ENCODE peak calls at places on chromosomes 4 and X, in seven cellular contexts. Y is GM23248, I is neural progenitor cell, D is GM12878, W is mammary epithelial cell, N is GM23338, J is HCT116. M is an unnamed sample.

GRCh38 chr4:56326363-56326762 is 60.9 kb downstream of the AASDH start:
- DNase-seq in W (peak), I (no peak), N (no peak), D (no peak), Y (no peak), J (no peak), M (no peak)

GRCh38 chr4:176342384-176342783 is 22.6 kb downstream of the SPCS3 start:
- DNase-seq in Y (no peak), W (no peak), J (no peak), N (no peak), I (no peak), D (no peak), M (no peak)

GRCh38 chr4:105546086-105546485 is 6.3 kb upstream of the ARHGEF38 start:
- DNase-seq in J (no peak), W (no peak), Y (no peak), D (no peak), N (no peak), I (no peak), M (no peak)

GRCh38 chr4:122803788-122804208 is 22.8 kb upstream of the FGF2 start:
- DNase-seq in W (no peak), D (no peak), N (no peak), J (no peak), Y (no peak), I (no peak), M (no peak)

GRCh38 chrX:95764972-95765451 is 919.6 kb upstream of the DIAPH2 start:
- DNase-seq in J (no peak), W (peak), Y (peak), D (no peak), I (peak), N (peak), M (no peak)

GRCh38 chrX:55011294-55011693 is 11.1 kb downstream of the APEX2 start:
- DNase-seq in N (no peak), W (no peak), I (no peak), Y (peak), D (no peak), J (no peak), M (no peak)

GRCh38 chr4:3642806-3643517 is 110.7 kb upstream of the LRPAP1 start:
- DNase-seq in I (no peak), W (no peak), N (no peak), D (no peak), Y (no peak), J (no peak), M (no peak)

GRCh38 chr4:159006202-159006601 is 96.7 kb upstream of the RAPGEF2 start:
- DNase-seq in N (peak), J (peak), W (peak), Y (peak), D (no peak), I (no peak), M (no peak)

GRCh38 chrX:38985375-38985774 is 184.1 kb downstream of the MID1IP1 start:
- DNase-seq in I (no peak), D (no peak), N (peak), J (no peak), W (no peak), Y (peak), M (no peak)

GRCh38 chr4:108834167-108834566 is 71.3 kb upstream of the ETNPPL start:
- DNase-seq in Y (peak), D (no peak), W (peak), J (no peak), I (no peak), N (no peak), M (peak)

GRCh38 chrX:105564536-105564935 is 257.8 kb upstream of the NRK start:
- DNase-seq in J (no peak), N (no peak), I (no peak), W (peak), Y (no peak), D (no peak), M (no peak)

GRCh38 chrX:154082396-154083133 is 15.0 kb downstream of the MECP2 start:
- DNase-seq in D (no peak), W (peak), J (no peak), N (no peak), I (no peak), Y (peak), M (no peak)

GRCh38 chr4:168639914-168640313 is 143.1 kb downstream of the PALLD start:
- DNase-seq in D (no peak), J (no peak), I (no peak), Y (no peak), W (no peak), N (no peak), M (no peak)

GRCh38 chr4:55321707-55322264 is 24.3 kb upstream of the SRD5A3 start:
- DNase-seq in D (peak), W (peak), N (peak), I (peak), J (peak), Y (peak), M (peak)

GRCh38 chrX:134649770-134650169 is 8.5 kb downstream of the PLAC1 start:
- DNase-seq in Y (no peak), J (no peak), D (no peak), N (no peak), W (no peak), I (no peak), M (no peak)

GRCh38 chr4:82798168-82799005 is at the start of gene SCD5:
- DNase-seq in W (peak), N (peak), Y (peak), D (no peak), I (peak), J (peak), M (no peak)

GRCh38 chr4:82864336-82865001 is 26.5 kb downstream of the SEC31A start:
- DNase-seq in W (no peak), J (no peak), I (no peak), Y (peak), N (no peak), D (no peak), M (no peak)

GRCh38 chr4:11929080-11929479 is 500.4 kb upstream of the HS3ST1 start:
- DNase-seq in W (no peak), Y (no peak), I (no peak), D (no peak), N (no peak), J (no peak), M (no peak)

GRCh38 chr4:42655921-42656735 is 777 bp downstream of the ATP8A1 start:
- DNase-seq in N (peak), D (no peak), W (no peak), I (peak), J (no peak), Y (peak), M (no peak)

GRCh38 chrX:97609357-97609756 is 725.6 kb downstream of the RPA4 start:
- DNase-seq in J (no peak), I (no peak), D (no peak), Y (no peak), N (no peak), W (no peak), M (no peak)

GRCh38 chrX:9928083-9928482 is 39.1 kb upstream of the CLDN34 start:
- DNase-seq in W (no peak), J (no peak), Y (no peak), N (peak), D (no peak), I (peak), M (no peak)

GRCh38 chr4:184756399-184756798 is 22.5 kb upstream of the CENPU start:
- DNase-seq in Y (peak), J (no peak), I (no peak), D (no peak), N (no peak), W (peak), M (no peak)

GRCh38 chr4:176238157-176238608 is 30.8 kb downstream of the ASB5 start:
- DNase-seq in I (no peak), J (no peak), Y (peak), D (no peak), N (no peak), W (no peak), M (no peak)

GRCh38 chrX:23341452-23341851 is 6.8 kb downstream of the PTCHD1 start:
- DNase-seq in W (no peak), Y (no peak), D (no peak), I (peak), J (no peak), N (no peak), M (no peak)

GRCh38 chr4:163048447-163048846 is 118.2 kb downstream of the NAF1 start:
- DNase-seq in J (peak), N (peak), D (no peak), W (peak), Y (peak), I (peak), M (no peak)

GRCh38 chrX:153624196-153625091 is 22.6 kb upstream of the DUSP9 start:
- DNase-seq in Y (no peak), I (no peak), D (no peak), W (no peak), N (no peak), J (no peak), M (no peak)

GRCh38 chrX:11954196-11954595 is 184.1 kb upstream of the FRMPD4 start:
- DNase-seq in N (no peak), J (no peak), W (no peak), Y (no peak), D (no peak), I (no peak), M (no peak)

GRCh38 chr4:141099326-141099725 is 33.9 kb downstream of the RNF150 start:
- DNase-seq in W (no peak), N (no peak), J (no peak), Y (peak), I (no peak), D (no peak), M (no peak)

DNA sequence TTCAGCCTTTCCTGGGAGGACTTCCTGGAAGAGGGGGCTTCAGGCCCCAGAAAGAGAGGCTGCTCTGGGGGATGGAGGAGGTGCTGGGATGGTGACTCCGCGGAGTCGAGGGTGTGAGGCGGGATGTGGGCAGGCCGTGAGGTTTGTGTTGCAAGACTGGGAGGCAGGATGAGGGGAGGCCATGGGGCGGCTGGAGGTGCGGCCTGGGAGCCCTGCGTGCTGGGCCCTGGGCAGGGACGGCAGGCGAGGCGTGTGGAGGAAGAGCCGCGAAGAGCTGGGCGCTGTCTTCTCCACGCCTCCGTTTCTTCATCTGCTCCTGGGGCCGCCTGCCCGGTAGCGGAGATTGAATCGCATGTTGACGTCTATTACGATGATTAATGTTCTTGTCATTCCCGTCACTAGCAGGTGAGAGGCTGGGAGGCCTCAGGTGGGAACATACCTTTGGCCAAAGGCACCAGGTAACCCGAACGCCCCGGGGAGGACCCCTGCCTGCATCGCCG is 854 bp upstream of the FGFRL1 start:
- DNase-seq in Y (peak), N (peak), J (peak), W (peak), I (peak), D (no peak), M (peak)
- TF ChIP-seq EZH2 in Y (no peak), N (no peak), J (no peak), W (no peak), I (peak), D (no peak), M (no peak)

DNA sequence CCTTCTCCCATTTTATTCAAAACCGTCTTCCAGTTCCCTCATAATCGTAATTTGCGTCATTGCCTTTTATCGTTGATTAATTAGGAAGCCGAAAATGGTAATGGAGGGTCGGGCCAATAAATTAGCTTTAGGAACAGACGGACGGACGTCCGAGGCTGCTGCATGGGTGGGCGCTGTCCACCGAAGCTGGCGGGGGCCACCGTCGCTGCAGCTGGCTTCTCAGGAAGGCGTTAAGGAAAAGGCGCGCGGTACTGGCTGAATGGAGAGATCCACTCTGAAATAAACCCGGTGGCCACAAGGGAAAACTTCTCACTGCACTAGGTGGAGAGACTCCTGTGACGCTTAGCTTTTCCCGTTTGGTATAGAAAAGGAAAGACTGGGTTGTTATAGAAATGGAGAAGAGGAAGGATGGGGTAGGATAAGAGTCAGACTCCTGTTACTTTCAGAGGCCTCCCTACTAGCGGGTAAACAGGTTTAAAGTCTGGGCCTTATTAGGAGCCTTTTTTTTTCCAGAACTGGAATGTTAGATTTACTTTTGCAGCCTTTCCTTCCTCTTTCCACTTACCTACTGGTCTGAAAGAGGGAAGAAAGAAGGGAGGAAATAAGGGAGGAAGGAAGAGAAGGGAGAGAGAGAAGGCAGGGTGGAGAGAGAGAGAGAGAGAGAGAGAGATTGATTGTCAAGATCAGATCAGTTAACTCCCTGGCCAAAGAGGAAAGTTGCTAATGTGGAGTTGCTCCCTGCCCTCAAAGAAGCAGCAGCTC is 11.3 kb upstream of the PRDM8 start:
- DNase-seq in D (no peak), Y (peak), J (no peak), I (peak), W (no peak), N (peak), M (no peak)
- TF ChIP-seq EZH2 in D (no peak), Y (no peak), J (no peak), I (peak), W (no peak), N (peak), M (no peak)

GRCh38 chr4:186108391-186108790 is 3.9 kb downstream of the FAM149A start:
- DNase-seq in D (no peak), W (no peak), N (no peak), J (no peak), I (peak), Y (no peak), M (no peak)

GRCh38 chr4:186102931-186103330 is 1.6 kb upstream of the FAM149A start:
- DNase-seq in J (no peak), N (no peak), I (no peak), Y (no peak), W (no peak), D (no peak), M (no peak)

GRCh38 chr4:186105721-186106335 is 1.3 kb downstream of the FAM149A start:
- DNase-seq in J (no peak), N (peak), Y (no peak), D (no peak), I (peak), W (no peak), M (no peak)

GRCh38 chr4:186104114-186104894 is at the start of gene FAM149A:
- DNase-seq in D (no peak), N (peak), Y (peak), I (peak), J (peak), W (peak), M (no peak)

DNA sequence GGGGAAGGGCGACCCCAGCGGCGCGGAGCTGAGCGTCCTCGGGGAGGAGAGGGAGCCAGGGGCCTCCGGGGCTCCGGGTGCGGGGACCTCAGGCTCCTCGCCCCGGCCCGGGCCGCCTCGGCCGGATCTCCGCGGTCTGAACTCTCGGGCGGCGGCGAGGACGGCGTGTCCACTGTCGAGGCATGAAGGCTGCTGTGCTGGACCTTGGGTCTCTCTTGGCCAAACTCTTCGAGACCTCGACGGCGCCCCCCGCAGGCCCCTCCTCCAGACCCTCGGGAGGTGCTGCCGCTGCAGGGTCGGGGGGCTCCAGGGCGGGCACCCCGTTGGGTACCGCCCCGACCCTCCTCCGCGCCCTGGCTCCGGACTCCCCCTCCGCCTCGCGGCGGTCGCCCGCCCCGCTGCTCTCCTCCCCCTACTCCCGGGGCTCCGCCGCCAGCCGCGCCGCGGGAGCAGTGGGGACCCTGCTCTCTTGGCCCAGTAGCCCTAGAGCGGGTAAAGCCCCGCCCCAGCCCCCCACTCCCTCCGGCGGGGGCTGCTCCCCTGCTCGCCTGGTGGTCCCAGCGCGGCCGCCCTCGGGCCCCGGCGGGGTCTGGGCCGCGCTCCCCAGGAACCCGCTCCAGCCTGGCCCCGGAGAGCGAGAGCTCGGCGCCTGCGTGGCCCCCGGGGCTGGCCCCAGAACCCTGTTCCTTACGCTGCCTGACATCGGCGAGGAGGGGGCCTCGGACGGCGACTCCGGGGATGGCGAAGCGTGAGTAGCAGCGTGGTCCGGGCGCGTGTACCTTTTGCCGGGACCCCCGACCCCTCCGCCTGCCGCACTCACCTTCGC is 604 bp downstream of the FAM149A start:
- DNase-seq in W (no peak), I (peak), Y (peak), J (no peak), N (peak), D (no peak), M (no peak)
- TF ChIP-seq EZH2 in W (peak), I (peak), Y (no peak), J (no peak), N (no peak), D (no peak), M (peak)

GRCh38 chr4:72286185-72286584 is 254.4 kb downstream of the NPFFR2 start:
- DNase-seq in I (no peak), J (no peak), W (peak), Y (peak), D (no peak), N (peak), M (no peak)

GRCh38 chr4:72283357-72283756 is 251.6 kb downstream of the NPFFR2 start:
- DNase-seq in N (peak), W (no peak), I (no peak), Y (no peak), J (no peak), D (no peak), M (no peak)

GRCh38 chr4:72275381-72275780 is 243.6 kb downstream of the NPFFR2 start:
- DNase-seq in W (no peak), D (no peak), N (no peak), J (no peak), I (no peak), Y (peak), M (no peak)

DNA sequence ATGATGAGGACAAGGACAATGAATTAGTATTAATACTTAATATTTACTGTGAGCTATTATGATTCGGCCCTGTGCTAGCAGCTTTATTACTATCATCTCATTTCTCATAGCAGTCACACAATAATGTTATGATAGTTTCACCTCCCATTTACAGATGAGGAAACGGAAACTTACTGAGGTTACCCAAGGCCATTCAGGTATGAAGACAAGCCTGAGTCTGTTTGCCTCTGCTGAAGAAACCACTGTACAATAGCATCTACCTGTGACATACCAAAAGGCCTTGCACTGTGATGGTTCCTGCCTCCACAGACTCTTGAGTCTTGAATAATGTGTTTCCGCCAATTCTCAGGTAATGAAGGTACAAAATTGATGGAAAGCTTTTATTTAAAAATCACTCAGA is 248.5 kb downstream of the NPFFR2 start:
- DNase-seq in W (no peak), I (no peak), J (no peak), D (no peak), N (no peak), Y (no peak), M (no peak)
- TF ChIP-seq EZH2 in W (no peak), I (no peak), J (no peak), D (no peak), N (no peak), Y (no peak), M (no peak)

DNA sequence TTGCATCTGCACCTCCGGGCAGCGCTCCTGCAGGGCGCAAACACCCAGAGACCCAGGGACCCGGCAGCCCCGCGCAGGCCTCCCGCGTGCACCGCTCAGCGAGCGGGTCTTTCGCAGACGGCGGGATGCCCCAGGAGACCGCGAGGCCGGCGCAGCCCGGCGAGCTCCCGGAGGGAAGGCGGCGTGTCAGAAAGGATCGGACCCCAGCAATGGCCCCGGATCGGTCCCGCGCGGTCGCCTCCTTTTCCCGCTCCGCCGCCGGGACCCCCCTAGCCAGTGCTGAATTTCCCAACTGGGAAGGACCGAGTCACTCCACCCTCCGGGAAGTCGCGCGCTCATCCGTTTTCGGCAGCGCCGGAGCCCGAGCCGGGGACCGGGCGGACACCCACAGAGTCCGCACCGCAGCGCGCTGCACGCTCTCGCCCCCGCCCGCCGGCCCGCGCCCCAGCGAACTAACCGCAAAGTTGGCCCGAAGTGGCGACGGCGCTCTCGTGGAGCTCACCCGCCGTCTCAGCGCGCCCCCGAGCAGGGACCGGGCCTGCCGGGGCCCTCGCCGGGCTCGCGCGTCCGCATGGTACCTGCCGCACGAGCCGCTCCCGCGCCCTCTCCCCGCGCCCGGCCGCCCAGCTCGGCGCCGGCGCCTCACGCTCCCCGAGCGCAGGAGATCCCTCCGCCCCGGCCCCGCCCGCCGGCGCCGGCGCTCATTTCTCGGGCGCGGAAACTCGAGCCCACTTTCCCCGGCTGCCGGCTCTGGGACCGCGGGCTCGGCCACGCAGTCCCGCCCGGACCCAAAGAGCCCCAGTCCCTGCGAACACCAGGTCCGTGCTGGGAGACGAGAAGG is at the start of gene FAT1:
- DNase-seq in W (peak), Y (peak), D (no peak), I (peak), J (no peak), N (peak), M (no peak)
- TF ChIP-seq EZH2 in W (no peak), Y (no peak), D (no peak), I (no peak), J (no peak), N (no peak), M (no peak)

GRCh38 chr4:118337954-118338353 is 14.8 kb downstream of the PRSS12 start:
- DNase-seq in D (no peak), J (no peak), N (peak), I (no peak), Y (peak), W (peak), M (no peak)
- TF ChIP-seq EZH2 in D (no peak), J (no peak), N (no peak), I (no peak), Y (no peak), W (no peak), M (no peak)

M was measured in keratinocyte.